ENCODE peak calls at places on chromosomes 6 and 20, in four cellular contexts. H is transverse colon; O is CD4-positive, alpha-beta memory T cell; B is tibial artery. A is an unnamed sample.
A peak's percentile ranks its signal among the peaks of the same experiment; 100 is the strongest.

GRCh38 chr20:57953638-57954037 is 243.8 kb upstream of the PMEPA1 start:
- DNase-seq in H (no peak), O (no peak), B (no peak), A (no peak)

GRCh38 chr6:36786055-36786675 is 53.1 kb downstream of the CPNE5 start:
- DNase-seq in H (no peak), O (no peak), B (no peak), A (no peak)

GRCh38 chr20:8156603-8157079 is 24.6 kb downstream of the PLCB1 start:
- DNase-seq in H (no peak), O (peak; percentile 32), B (no peak), A (no peak)

GRCh38 chr6:220736-221475 is 71.4 kb upstream of the DUSP22 start:
- DNase-seq in H (no peak), O (no peak), B (no peak), A (no peak)

GRCh38 chr6:130366011-130366963 is at the start of gene TMEM200A:
- DNase-seq in H (peak; percentile 23), O (peak; percentile 23), B (peak; percentile 63), A (no peak)

GRCh38 chr20:51487076-51487475 is 55.4 kb downstream of the NFATC2 start:
- DNase-seq in H (no peak), O (no peak), B (no peak), A (no peak)

GRCh38 chr20:5171074-5171789 is 44.4 kb downstream of the CDS2 start:
- DNase-seq in H (no peak), O (no peak), B (no peak), A (no peak)

GRCh38 chr6:55882731-55883595 is 7.6 kb upstream of the BMP5 start:
- DNase-seq in H (no peak), O (no peak), B (no peak), A (no peak)

GRCh38 chr6:166313255-166314070 is 5.3 kb upstream of the PRR18 start:
- DNase-seq in H (peak; percentile 27), O (peak; percentile 41), B (no peak), A (no peak)

GRCh38 chr6:153625089-153625488 is 414.0 kb upstream of the OPRM1 start:
- DNase-seq in H (no peak), O (no peak), B (no peak), A (no peak)

GRCh38 chr6:2542858-2543218 is 207.9 kb downstream of the MYLK4 start:
- DNase-seq in H (peak; percentile 13), O (peak; percentile 80), B (no peak), A (no peak)

GRCh38 chr20:8744228-8744844 is 324.6 kb upstream of the PLCB4 start:
- DNase-seq in H (no peak), O (no peak), B (no peak), A (no peak)

GRCh38 chr6:125201961-125202729 is 48.6 kb downstream of the TPD52L1 start:
- DNase-seq in H (peak; percentile 73), O (no peak), B (peak; percentile 79), A (no peak)

GRCh38 chr20:58209652-58210397 is 18.6 kb downstream of the ANKRD60 start:
- DNase-seq in H (peak; percentile 85), O (peak; percentile 80), B (peak; percentile 86), A (no peak)

GRCh38 chr20:22846829-22847228 is 188.3 kb upstream of the SSTR4 start:
- DNase-seq in H (no peak), O (no peak), B (no peak), A (no peak)

GRCh38 chr6:7424967-7425807 is 35.6 kb downstream of the RIOK1 start:
- DNase-seq in H (no peak), O (no peak), B (no peak), A (no peak)

GRCh38 chr6:24016857-24017256 is 109.2 kb upstream of the NRSN1 start:
- DNase-seq in H (no peak), O (no peak), B (no peak), A (no peak)

GRCh38 chr6:90385914-90386313 is 89.3 kb upstream of the BACH2 start:
- DNase-seq in H (no peak), O (no peak), B (no peak), A (no peak)

GRCh38 chr6:144637535-144637934 is 352.4 kb downstream of the UTRN start:
- DNase-seq in H (no peak), O (no peak), B (no peak), A (no peak)

GRCh38 chr6:106562001-106562400 is 67.3 kb downstream of the RTN4IP1 start:
- DNase-seq in H (no peak), O (no peak), B (no peak), A (no peak)

GRCh38 chr6:135970750-135971149 is 119.2 kb downstream of the PDE7B start:
- DNase-seq in H (no peak), O (no peak), B (no peak), A (no peak)

GRCh38 chr20:1798982-1799381 is 96.2 kb upstream of the SIRPA start:
- DNase-seq in H (no peak), O (no peak), B (no peak), A (no peak)

GRCh38 chr6:2476376-2476775 is 231.0 kb upstream of the GMDS start:
- DNase-seq in H (peak; percentile 55), O (no peak), B (no peak), A (no peak)

GRCh38 chr20:48040491-48040890 is 255.2 kb upstream of the SULF2 start:
- DNase-seq in H (no peak), O (no peak), B (no peak), A (no peak)

GRCh38 chr6:136753624-136754023 is 38.7 kb downstream of the MAP3K5 start:
- DNase-seq in H (peak; percentile 31), O (peak; percentile 91), B (no peak), A (no peak)

GRCh38 chr6:150471276-150471675 is 102.5 kb downstream of the IYD start:
- DNase-seq in H (no peak), O (no peak), B (no peak), A (no peak)

GRCh38 chr6:11654876-11655275 is 117.3 kb downstream of the TMEM170B start:
- DNase-seq in H (no peak), O (no peak), B (no peak), A (no peak)

GRCh38 chr6:11656486-11656885 is 118.9 kb downstream of the TMEM170B start:
- DNase-seq in H (no peak), O (no peak), B (no peak), A (no peak)

GRCh38 chr6:11650711-11651110 is 113.2 kb downstream of the TMEM170B start:
- DNase-seq in H (no peak), O (no peak), B (no peak), A (no peak)

GRCh38 chr6:11650297-11650696 is 112.7 kb downstream of the TMEM170B start:
- DNase-seq in H (no peak), O (no peak), B (no peak), A (peak; percentile 85)

DNA sequence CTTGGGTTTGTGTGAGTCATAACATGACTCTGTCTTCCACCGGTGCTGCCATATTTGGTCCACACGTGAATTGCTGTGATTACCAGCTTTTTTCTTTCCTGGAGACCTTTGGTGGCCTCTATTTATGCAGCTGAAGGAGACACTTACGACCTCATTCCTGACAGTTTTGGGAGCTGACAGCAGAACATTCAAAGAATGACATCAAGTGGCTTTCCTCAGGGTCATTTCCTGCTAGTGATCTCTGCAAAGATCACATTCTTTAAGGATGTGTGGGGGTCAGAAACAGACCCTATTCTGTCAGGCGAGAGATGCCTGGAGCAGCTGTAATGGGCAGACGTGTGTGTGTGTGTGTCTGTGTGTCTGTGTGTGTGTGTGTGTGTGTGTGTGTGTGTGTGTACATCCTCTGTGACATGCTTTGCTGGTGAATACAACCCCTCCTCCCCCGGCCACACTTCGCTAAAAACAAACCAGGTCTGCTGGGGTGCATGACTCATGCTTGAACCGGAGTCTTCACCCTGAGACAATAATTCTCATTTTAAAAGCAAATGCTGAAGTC is 115.6 kb downstream of the TMEM170B start:
- DNase-seq in H (no peak), O (peak; percentile 18), B (no peak), A (no peak)
- H3K4me1 ChIP-seq in H (peaks cover 14% of the 10 kb centered on the region), O (no peaks in the 10 kb centered on the region), B (peaks cover 13% of the 10 kb centered on the region), A (peaks cover 6% of the 10 kb centered on the region)

GRCh38 chr6:31126416-31127175 is 6.3 kb upstream of the CDSN start:
- DNase-seq in H (no peak), O (no peak), B (no peak), A (no peak)

GRCh38 chr6:31130751-31131150 is 8.1 kb downstream of the PSORS1C2 start:
- DNase-seq in H (no peak), O (no peak), B (no peak), A (no peak)

GRCh38 chr6:31128093-31128676 is 7.9 kb upstream of the CDSN start:
- DNase-seq in H (peak; percentile 80), O (peak; percentile 62), B (no peak), A (peak; percentile 73)

GRCh38 chr6:31131595-31131994 is 7.3 kb downstream of the PSORS1C2 start:
- DNase-seq in H (no peak), O (no peak), B (no peak), A (no peak)

DNA sequence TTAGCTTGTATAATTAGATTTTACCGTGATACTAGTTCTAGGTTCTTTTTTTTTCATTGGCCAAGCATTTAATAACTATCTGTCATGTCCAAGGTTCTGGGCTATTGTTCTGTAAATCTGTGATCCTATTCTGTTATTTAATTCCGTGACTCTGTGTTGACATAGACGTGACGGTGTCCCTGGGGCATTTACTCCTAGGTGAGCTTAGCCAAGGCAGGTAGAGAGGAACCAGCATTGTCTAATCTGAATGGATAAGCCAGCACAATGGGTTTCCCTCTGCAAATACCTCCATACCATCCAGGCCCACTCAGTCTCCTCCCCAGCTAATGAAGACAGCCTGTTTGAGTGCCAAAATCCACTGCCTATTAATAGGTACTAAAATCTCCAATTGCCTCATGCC is 8.9 kb upstream of the CDSN start:
- DNase-seq in H (no peak), O (no peak), B (no peak), A (no peak)
- H3K4me3 ChIP-seq in H (no peak overlapping the region), O (no peak overlapping the region), B (no peak overlapping the region), A (no peak overlapping the region)

DNA sequence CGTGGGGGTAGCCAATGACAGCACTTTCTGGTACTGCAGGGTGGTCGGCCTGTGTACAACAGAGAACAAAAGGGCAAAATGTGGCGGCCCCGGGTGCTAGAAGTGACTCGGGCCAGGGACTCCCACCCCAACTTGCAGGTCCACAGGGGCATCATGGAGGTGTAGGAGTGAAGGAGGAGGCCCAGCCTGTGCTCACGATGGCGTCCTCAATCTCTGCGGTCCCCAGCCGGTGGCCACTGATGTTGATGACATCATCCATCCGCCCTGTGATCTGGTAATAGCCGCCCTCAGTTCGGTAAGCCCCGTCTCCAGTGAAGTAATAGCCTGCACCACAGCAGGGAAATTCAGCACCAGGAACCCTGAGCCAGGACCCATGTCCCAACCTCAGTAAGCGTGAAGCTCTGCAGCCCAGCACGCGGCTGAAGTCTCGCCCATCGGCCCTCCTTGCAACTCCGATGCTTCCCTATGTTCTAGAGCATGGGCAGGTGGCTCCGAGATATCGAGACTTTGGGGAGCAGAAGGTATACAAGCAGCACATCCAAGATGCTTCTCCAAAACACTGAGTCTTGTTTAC is 20.2 kb upstream of the APMAP start:
- DNase-seq in H (no peak), O (no peak), B (peak; percentile 48), A (no peak)
- H3K4me1 ChIP-seq in H (no peaks in the 10 kb centered on the region), O (no peaks in the 10 kb centered on the region), B (no peaks in the 10 kb centered on the region), A (peaks cover 2% of the 10 kb centered on the region)

GRCh38 chr6:159304641-159305040 is 135.4 kb downstream of the FNDC1 start:
- DNase-seq in H (no peak), O (no peak), B (no peak), A (no peak)

GRCh38 chr6:159303784-159304183 is 134.6 kb downstream of the FNDC1 start:
- DNase-seq in H (no peak), O (no peak), B (no peak), A (no peak)

GRCh38 chr6:159299566-159299965 is 130.4 kb downstream of the FNDC1 start:
- DNase-seq in H (no peak), O (no peak), B (no peak), A (no peak)

GRCh38 chr6:159301277-159301676 is 132.1 kb downstream of the FNDC1 start:
- DNase-seq in H (no peak), O (no peak), B (no peak), A (no peak)

GRCh38 chr6:159302196-159302595 is 133.0 kb downstream of the FNDC1 start:
- DNase-seq in H (no peak), O (no peak), B (no peak), A (no peak)
- H3K4me3 ChIP-seq in H (no peak overlapping the region), O (no peak overlapping the region), B (no peak overlapping the region), A (no peak overlapping the region)

A was measured in iPS DF 6.9.